ENCODE peak calls at places on chromosomes 4 and X, in four cellular contexts. J is astrocyte of the spinal cord; Z is activated CD4-positive, alpha-beta T cell treated with anti-CD3 and anti-CD28 coated beads, Interleukin-2, amount 50 U/mL, for 1 hour; V is NCI-H748 treated with DMSO at 0.1 percent for 48 hours. S is an unnamed sample.

GRCh38 chr4:139246166-139246565 is 33.9 kb downstream of the MGARP start:
- DNase-seq in V (no peak), J (no peak), Z (no peak), S (no peak)

GRCh38 chr4:120561648-120562047 is 360.9 kb downstream of the PRDM5 start:
- DNase-seq in Z (no peak), V (no peak), J (no peak), S (no peak)

GRCh38 chrX:153459976-153460375 is 10.4 kb downstream of the HAUS7 start:
- DNase-seq in Z (no peak), V (no peak), J (peak), S (peak)

GRCh38 chrX:153778684-153779101 is 2.1 kb upstream of the SRPK3 start:
- DNase-seq in V (no peak), J (no peak), Z (no peak), S (no peak)

GRCh38 chr4:53767503-53767902 is 176.2 kb upstream of the LNX1 start:
- DNase-seq in V (no peak), J (peak), Z (no peak), S (peak)

GRCh38 chr4:103400405-103400804 is 202.3 kb upstream of the CENPE start:
- DNase-seq in Z (no peak), V (no peak), J (peak), S (no peak)

GRCh38 chr4:2714071-2714770 is 41.9 kb downstream of the TNIP2 start:
- DNase-seq in Z (peak), J (peak), V (no peak), S (no peak)

GRCh38 chrX:38805294-38806053 is 4.2 kb downstream of the MID1IP1 start:
- DNase-seq in Z (peak), V (no peak), J (peak), S (peak)

GRCh38 chr4:65968873-65969272 is 298.6 kb upstream of the EPHA5 start:
- DNase-seq in Z (no peak), J (peak), V (no peak), S (no peak)

GRCh38 chrX:12080265-12080664 is 58.0 kb upstream of the FRMPD4 start:
- DNase-seq in Z (no peak), V (peak), J (peak), S (no peak)

GRCh38 chrX:49209434-49210251 is 9.7 kb upstream of the SYP start:
- DNase-seq in Z (no peak), V (no peak), J (no peak), S (no peak)

GRCh38 chrX:106726485-106727437 is at the start of gene RNF128:
- DNase-seq in V (peak), Z (no peak), J (peak), S (peak)

GRCh38 chr4:82710202-82710929 is 88.2 kb downstream of the SCD5 start:
- DNase-seq in Z (no peak), J (no peak), V (no peak), S (no peak)

GRCh38 chr4:2570551-2571222 is 34.2 kb downstream of the FAM193A start:
- DNase-seq in V (no peak), J (no peak), Z (peak), S (no peak)

GRCh38 chr4:145760961-145761929 is 81.3 kb downstream of the C4orf51 start:
- DNase-seq in Z (no peak), V (no peak), J (no peak), S (no peak)

GRCh38 chr4:185991750-185992149 is 77.2 kb upstream of the TLR3 start:
- DNase-seq in J (no peak), Z (no peak), V (no peak), S (peak)